ENCODE peak calls at places on chromosomes 4 and X, in seven cellular contexts. One of them, this sample, is unnamed.
A peak's percentile ranks its signal among the peaks of the same experiment; 100 is the strongest.

GRCh38 chr4:20313237-20314030 is 61.7 kb downstream of the SLIT2 start:
- DNase-seq in fibroblast of lung: no peak
- DNase-seq in AG04450: no peak
- DNase-seq in tibial artery: no peak
- DNase-seq in uterus: no peak
- DNase-seq in CD8-positive, alpha-beta T cell: no peak
- DNase-seq in cardiac muscle cell: peak; percentile 67
- DNase-seq in this sample: no peak

GRCh38 chr4:152807294-152807829 is 27.6 kb downstream of the ARFIP1 start:
- DNase-seq in fibroblast of lung: peak; percentile 34
- DNase-seq in AG04450: no peak
- DNase-seq in tibial artery: no peak
- DNase-seq in uterus: no peak
- DNase-seq in CD8-positive, alpha-beta T cell: no peak
- DNase-seq in cardiac muscle cell: no peak
- DNase-seq in this sample: peak; percentile 1

GRCh38 chrX:134374294-134374693 is 85.7 kb upstream of the HPRT1 start:
- DNase-seq in fibroblast of lung: no peak
- DNase-seq in AG04450: no peak
- DNase-seq in tibial artery: no peak
- DNase-seq in uterus: no peak
- DNase-seq in CD8-positive, alpha-beta T cell: no peak
- DNase-seq in cardiac muscle cell: no peak
- DNase-seq in this sample: no peak

GRCh38 chr4:113673450-113673849 is 88.1 kb downstream of the CAMK2D start:
- DNase-seq in fibroblast of lung: no peak
- DNase-seq in AG04450: no peak
- DNase-seq in tibial artery: no peak
- DNase-seq in uterus: no peak
- DNase-seq in CD8-positive, alpha-beta T cell: peak; percentile 26
- DNase-seq in cardiac muscle cell: no peak
- DNase-seq in this sample: no peak

GRCh38 chr4:154332681-154333421 is 158.7 kb downstream of the DCHS2 start:
- DNase-seq in fibroblast of lung: peak; percentile 20
- DNase-seq in AG04450: no peak
- DNase-seq in tibial artery: no peak
- DNase-seq in uterus: peak; percentile 41
- DNase-seq in CD8-positive, alpha-beta T cell: peak; percentile 41
- DNase-seq in cardiac muscle cell: peak; percentile 48
- DNase-seq in this sample: no peak

GRCh38 chrX:104565791-104566687 is at the start of gene IL1RAPL2:
- DNase-seq in fibroblast of lung: peak; percentile 1
- DNase-seq in AG04450: no peak
- DNase-seq in tibial artery: no peak
- DNase-seq in uterus: no peak
- DNase-seq in CD8-positive, alpha-beta T cell: no peak
- DNase-seq in cardiac muscle cell: peak; percentile 89
- DNase-seq in this sample: no peak

GRCh38 chr4:99403380-99404194 is 31.6 kb downstream of the ADH7 start:
- DNase-seq in fibroblast of lung: peak; percentile 79
- DNase-seq in AG04450: no peak
- DNase-seq in tibial artery: no peak
- DNase-seq in uterus: no peak
- DNase-seq in CD8-positive, alpha-beta T cell: no peak
- DNase-seq in cardiac muscle cell: no peak
- DNase-seq in this sample: no peak

GRCh38 chr4:174423257-174423944 is 98.9 kb downstream of the HPGD start:
- DNase-seq in fibroblast of lung: peak; percentile 77
- DNase-seq in AG04450: no peak
- DNase-seq in tibial artery: no peak
- DNase-seq in uterus: peak; percentile 37
- DNase-seq in CD8-positive, alpha-beta T cell: no peak
- DNase-seq in cardiac muscle cell: peak; percentile 10
- DNase-seq in this sample: peak; percentile 84

GRCh38 chrX:39895228-39896110 is 202.3 kb downstream of the BCOR start:
- DNase-seq in fibroblast of lung: no peak
- DNase-seq in AG04450: no peak
- DNase-seq in tibial artery: no peak
- DNase-seq in uterus: no peak
- DNase-seq in CD8-positive, alpha-beta T cell: no peak
- DNase-seq in cardiac muscle cell: no peak
- DNase-seq in this sample: no peak

GRCh38 chr4:23903859-23904438 is 14.1 kb upstream of the PPARGC1A start:
- DNase-seq in fibroblast of lung: no peak
- DNase-seq in AG04450: no peak
- DNase-seq in tibial artery: peak; percentile 74
- DNase-seq in uterus: no peak
- DNase-seq in CD8-positive, alpha-beta T cell: no peak
- DNase-seq in cardiac muscle cell: no peak
- DNase-seq in this sample: no peak

GRCh38 chrX:78029663-78030062 is 60.2 kb upstream of the PGAM4 start:
- DNase-seq in fibroblast of lung: peak; percentile 41
- DNase-seq in AG04450: no peak
- DNase-seq in tibial artery: no peak
- DNase-seq in uterus: no peak
- DNase-seq in CD8-positive, alpha-beta T cell: no peak
- DNase-seq in cardiac muscle cell: peak; percentile 10
- DNase-seq in this sample: no peak

GRCh38 chr4:73445383-73446335 is 9.6 kb downstream of the AFP start:
- DNase-seq in fibroblast of lung: no peak
- DNase-seq in AG04450: no peak
- DNase-seq in tibial artery: no peak
- DNase-seq in uterus: no peak
- DNase-seq in CD8-positive, alpha-beta T cell: no peak
- DNase-seq in cardiac muscle cell: peak; percentile 6
- DNase-seq in this sample: no peak

GRCh38 chrX:131826572-131826971 is 196.5 kb upstream of the STK26 start:
- DNase-seq in fibroblast of lung: no peak
- DNase-seq in AG04450: no peak
- DNase-seq in tibial artery: no peak
- DNase-seq in uterus: no peak
- DNase-seq in CD8-positive, alpha-beta T cell: no peak
- DNase-seq in cardiac muscle cell: no peak
- DNase-seq in this sample: no peak

GRCh38 chrX:17812763-17813162 is 48.3 kb downstream of the RAI2 start:
- DNase-seq in fibroblast of lung: peak; percentile 64
- DNase-seq in AG04450: no peak
- DNase-seq in tibial artery: no peak
- DNase-seq in uterus: no peak
- DNase-seq in CD8-positive, alpha-beta T cell: no peak
- DNase-seq in cardiac muscle cell: peak; percentile 27
- DNase-seq in this sample: no peak

GRCh38 chr4:138677212-138677611 is 338.4 kb upstream of the NOCT start:
- DNase-seq in fibroblast of lung: no peak
- DNase-seq in AG04450: no peak
- DNase-seq in tibial artery: no peak
- DNase-seq in uterus: no peak
- DNase-seq in CD8-positive, alpha-beta T cell: no peak
- DNase-seq in cardiac muscle cell: no peak
- DNase-seq in this sample: no peak

GRCh38 chr4:68310651-68311247 is 39.1 kb downstream of the YTHDC1 start:
- DNase-seq in fibroblast of lung: no peak
- DNase-seq in AG04450: no peak
- DNase-seq in tibial artery: no peak
- DNase-seq in uterus: no peak
- DNase-seq in CD8-positive, alpha-beta T cell: no peak
- DNase-seq in cardiac muscle cell: no peak
- DNase-seq in this sample: no peak

GRCh38 chr4:104066533-104066932 is 346.7 kb upstream of the TACR3 start:
- DNase-seq in fibroblast of lung: no peak
- DNase-seq in AG04450: no peak
- DNase-seq in tibial artery: no peak
- DNase-seq in uterus: no peak
- DNase-seq in CD8-positive, alpha-beta T cell: no peak
- DNase-seq in cardiac muscle cell: no peak
- DNase-seq in this sample: no peak

GRCh38 chrX:137573356-137574101 is 7.6 kb downstream of the ZIC3 start:
- DNase-seq in fibroblast of lung: no peak
- DNase-seq in AG04450: no peak
- DNase-seq in tibial artery: no peak
- DNase-seq in uterus: no peak
- DNase-seq in CD8-positive, alpha-beta T cell: no peak
- DNase-seq in cardiac muscle cell: no peak
- DNase-seq in this sample: no peak
- H3K27me3 ChIP-seq in fibroblast of lung: no peaks in the 10 kb centered on the region
- H3K27me3 ChIP-seq in AG04450: peaks cover 7% of the 10 kb centered on the region
- H3K27me3 ChIP-seq in tibial artery: no peaks in the 10 kb centered on the region
- H3K27me3 ChIP-seq in uterus: peaks cover 90% of the 10 kb centered on the region
- H3K27me3 ChIP-seq in CD8-positive, alpha-beta T cell: no peaks in the 10 kb centered on the region
- H3K27me3 ChIP-seq in cardiac muscle cell: peaks cover 61% of the 10 kb centered on the region
- H3K27me3 ChIP-seq in this sample: peaks cover 38% of the 10 kb centered on the region

GRCh38 chr4:10582059-10582686 is 102.4 kb downstream of the CLNK start:
- DNase-seq in fibroblast of lung: peak; percentile 77
- DNase-seq in AG04450: peak; percentile 23
- DNase-seq in tibial artery: no peak
- DNase-seq in uterus: peak; percentile 20
- DNase-seq in CD8-positive, alpha-beta T cell: peak; percentile 20
- DNase-seq in cardiac muscle cell: peak; percentile 60
- DNase-seq in this sample: no peak
- TF ChIP-seq CTCF in fibroblast of lung: peak; percentile 97
- TF ChIP-seq CTCF in AG04450: peak; percentile 95
- TF ChIP-seq CTCF in tibial artery: peak; percentile 76
- TF ChIP-seq CTCF in uterus: peak; percentile 60
- TF ChIP-seq CTCF in CD8-positive, alpha-beta T cell: peak; percentile 70
- TF ChIP-seq CTCF in cardiac muscle cell: peak; percentile 93
- TF ChIP-seq CTCF in this sample: peak; percentile 90

GRCh38 chr4:3853388-3854035 is 87.3 kb downstream of the ADRA2C start:
- DNase-seq in fibroblast of lung: no peak
- DNase-seq in AG04450: no peak
- DNase-seq in tibial artery: no peak
- DNase-seq in uterus: no peak
- DNase-seq in CD8-positive, alpha-beta T cell: no peak
- DNase-seq in cardiac muscle cell: no peak
- DNase-seq in this sample: no peak
- H3K27me3 ChIP-seq in fibroblast of lung: no peaks in the 10 kb centered on the region
- H3K27me3 ChIP-seq in AG04450: peaks cover 23% of the 10 kb centered on the region
- H3K27me3 ChIP-seq in tibial artery: no peaks in the 10 kb centered on the region
- H3K27me3 ChIP-seq in uterus: no peaks in the 10 kb centered on the region
- H3K27me3 ChIP-seq in CD8-positive, alpha-beta T cell: no peaks in the 10 kb centered on the region
- H3K27me3 ChIP-seq in cardiac muscle cell: peaks cover 9% of the 10 kb centered on the region
- H3K27me3 ChIP-seq in this sample: no peaks in the 10 kb centered on the region

GRCh38 chr4:185304944-185305690 is 90.6 kb downstream of the LRP2BP start:
- DNase-seq in fibroblast of lung: peak; percentile 45
- DNase-seq in AG04450: no peak
- DNase-seq in tibial artery: no peak
- DNase-seq in uterus: no peak
- DNase-seq in CD8-positive, alpha-beta T cell: peak; percentile 13
- DNase-seq in cardiac muscle cell: peak; percentile 48
- DNase-seq in this sample: no peak
- TF ChIP-seq CTCF in fibroblast of lung: peak; percentile 46
- TF ChIP-seq CTCF in AG04450: peak; percentile 48
- TF ChIP-seq CTCF in tibial artery: no peak
- TF ChIP-seq CTCF in uterus: no peak
- TF ChIP-seq CTCF in CD8-positive, alpha-beta T cell: peak; percentile 42
- TF ChIP-seq CTCF in cardiac muscle cell: peak; percentile 38
- TF ChIP-seq CTCF in this sample: peak; percentile 67

GRCh38 chrX:110036162-110037033 is 33.5 kb downstream of the TMEM164 start:
- DNase-seq in fibroblast of lung: no peak
- DNase-seq in AG04450: no peak
- DNase-seq in tibial artery: no peak
- DNase-seq in uterus: no peak
- DNase-seq in CD8-positive, alpha-beta T cell: no peak
- DNase-seq in cardiac muscle cell: no peak
- DNase-seq in this sample: no peak

GRCh38 chrX:110042521-110042920 is 39.6 kb downstream of the TMEM164 start:
- DNase-seq in fibroblast of lung: peak; percentile 58
- DNase-seq in AG04450: no peak
- DNase-seq in tibial artery: no peak
- DNase-seq in uterus: no peak
- DNase-seq in CD8-positive, alpha-beta T cell: no peak
- DNase-seq in cardiac muscle cell: no peak
- DNase-seq in this sample: no peak

GRCh38 chrX:110037181-110037580 is 34.3 kb downstream of the TMEM164 start:
- DNase-seq in fibroblast of lung: no peak
- DNase-seq in AG04450: no peak
- DNase-seq in tibial artery: no peak
- DNase-seq in uterus: no peak
- DNase-seq in CD8-positive, alpha-beta T cell: no peak
- DNase-seq in cardiac muscle cell: no peak
- DNase-seq in this sample: no peak

GRCh38 chrX:110041980-110042379 is 39.1 kb downstream of the TMEM164 start:
- DNase-seq in fibroblast of lung: no peak
- DNase-seq in AG04450: no peak
- DNase-seq in tibial artery: no peak
- DNase-seq in uterus: no peak
- DNase-seq in CD8-positive, alpha-beta T cell: no peak
- DNase-seq in cardiac muscle cell: no peak
- DNase-seq in this sample: no peak

GRCh38 chrX:110038900-110039299 is 36.0 kb downstream of the TMEM164 start:
- DNase-seq in fibroblast of lung: no peak
- DNase-seq in AG04450: no peak
- DNase-seq in tibial artery: no peak
- DNase-seq in uterus: no peak
- DNase-seq in CD8-positive, alpha-beta T cell: no peak
- DNase-seq in cardiac muscle cell: no peak
- DNase-seq in this sample: no peak
- H3K27me3 ChIP-seq in fibroblast of lung: no peaks in the 10 kb centered on the region
- H3K27me3 ChIP-seq in AG04450: no peaks in the 10 kb centered on the region
- H3K27me3 ChIP-seq in tibial artery: no peaks in the 10 kb centered on the region
- H3K27me3 ChIP-seq in uterus: no peaks in the 10 kb centered on the region
- H3K27me3 ChIP-seq in CD8-positive, alpha-beta T cell: no peaks in the 10 kb centered on the region
- H3K27me3 ChIP-seq in cardiac muscle cell: no peaks in the 10 kb centered on the region
- H3K27me3 ChIP-seq in this sample: no peaks in the 10 kb centered on the region

DNA sequence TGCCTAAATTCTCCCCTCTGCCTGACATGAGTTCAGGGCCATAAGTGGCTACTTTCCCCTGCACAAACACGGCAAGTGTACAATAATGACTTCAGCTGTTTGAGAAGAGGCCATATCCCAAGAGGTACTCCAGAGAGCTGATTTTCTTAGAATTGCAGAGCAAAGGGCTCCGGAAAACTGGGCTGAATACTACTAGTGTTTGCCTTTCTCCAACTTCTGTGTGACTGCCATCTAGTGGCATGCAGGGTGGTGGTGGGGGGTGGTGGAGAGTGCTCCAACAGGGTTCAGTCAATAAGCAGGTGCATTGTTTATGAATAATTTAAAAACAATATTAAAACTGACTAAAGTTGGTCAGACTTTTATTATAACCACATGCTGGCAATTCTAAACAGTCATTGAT is 130.0 kb downstream of the CHRDL1 start:
- DNase-seq in fibroblast of lung: peak; percentile 1
- DNase-seq in AG04450: no peak
- DNase-seq in tibial artery: no peak
- DNase-seq in uterus: no peak
- DNase-seq in CD8-positive, alpha-beta T cell: no peak
- DNase-seq in cardiac muscle cell: peak; percentile 68
- DNase-seq in this sample: no peak
- TF ChIP-seq CTCF in fibroblast of lung: peak; percentile 44
- TF ChIP-seq CTCF in AG04450: peak; percentile 49
- TF ChIP-seq CTCF in tibial artery: no peak
- TF ChIP-seq CTCF in uterus: peak; percentile 19
- TF ChIP-seq CTCF in CD8-positive, alpha-beta T cell: no peak
- TF ChIP-seq CTCF in cardiac muscle cell: peak; percentile 50
- TF ChIP-seq CTCF in this sample: peak; percentile 62